ENCODE peak calls at places on chromosomes 6 and 20, in four cellular contexts. I is HEK293T, D is HepG2, Y is GM12878. W is an unnamed sample.

GRCh38 chr6:146598785-146599405 is at the start of gene ADGB:
- DNase-seq in D (peak; percentile 36), I (peak; percentile 87), Y (no peak), W (peak; percentile 69)

GRCh38 chr20:20956586-20956985 is 149.6 kb downstream of the LINC00237 start:
- DNase-seq in Y (no peak), D (no peak), I (no peak), W (no peak)

GRCh38 chr20:58895099-58895795 is 42.7 kb downstream of the GNAS start:
- DNase-seq in D (no peak), Y (no peak), I (no peak), W (no peak)

GRCh38 chr6:63452117-63452516 is 120.2 kb upstream of the LOC128125822 start:
- DNase-seq in Y (no peak), D (peak; percentile 93), I (no peak), W (no peak)

GRCh38 chr20:10605547-10606195 is 68.1 kb downstream of the JAG1 start:
- DNase-seq in D (no peak), Y (no peak), I (no peak), W (no peak)

GRCh38 chr6:151409260-151409659 is 17.9 kb upstream of the ZBTB2 start:
- DNase-seq in Y (no peak), I (no peak), D (no peak), W (no peak)

GRCh38 chr6:151018911-151019795 is 153.7 kb downstream of the MTHFD1L start:
- DNase-seq in D (no peak), Y (no peak), I (no peak), W (no peak)

GRCh38 chr6:26187981-26188635 is 100.9 kb downstream of the HFE start:
- DNase-seq in I (no peak), D (peak; percentile 76), Y (no peak), W (peak; percentile 91)

GRCh38 chr6:43093361-43094289 is 17.5 kb downstream of the PTK7 start:
- DNase-seq in I (no peak), D (peak; percentile 93), Y (no peak), W (peak; percentile 87)

GRCh38 chr20:3935295-3935955 is 46.2 kb downstream of the PANK2 start:
- DNase-seq in D (no peak), I (no peak), Y (no peak), W (no peak)

GRCh38 chr6:146191600-146191999 is 162.7 kb downstream of the GRM1 start:
- DNase-seq in Y (no peak), D (no peak), I (no peak), W (no peak)

GRCh38 chr20:17835240-17835940 is 133.2 kb downstream of the SNX5 start:
- DNase-seq in D (no peak), Y (no peak), I (no peak), W (no peak)

DNA sequence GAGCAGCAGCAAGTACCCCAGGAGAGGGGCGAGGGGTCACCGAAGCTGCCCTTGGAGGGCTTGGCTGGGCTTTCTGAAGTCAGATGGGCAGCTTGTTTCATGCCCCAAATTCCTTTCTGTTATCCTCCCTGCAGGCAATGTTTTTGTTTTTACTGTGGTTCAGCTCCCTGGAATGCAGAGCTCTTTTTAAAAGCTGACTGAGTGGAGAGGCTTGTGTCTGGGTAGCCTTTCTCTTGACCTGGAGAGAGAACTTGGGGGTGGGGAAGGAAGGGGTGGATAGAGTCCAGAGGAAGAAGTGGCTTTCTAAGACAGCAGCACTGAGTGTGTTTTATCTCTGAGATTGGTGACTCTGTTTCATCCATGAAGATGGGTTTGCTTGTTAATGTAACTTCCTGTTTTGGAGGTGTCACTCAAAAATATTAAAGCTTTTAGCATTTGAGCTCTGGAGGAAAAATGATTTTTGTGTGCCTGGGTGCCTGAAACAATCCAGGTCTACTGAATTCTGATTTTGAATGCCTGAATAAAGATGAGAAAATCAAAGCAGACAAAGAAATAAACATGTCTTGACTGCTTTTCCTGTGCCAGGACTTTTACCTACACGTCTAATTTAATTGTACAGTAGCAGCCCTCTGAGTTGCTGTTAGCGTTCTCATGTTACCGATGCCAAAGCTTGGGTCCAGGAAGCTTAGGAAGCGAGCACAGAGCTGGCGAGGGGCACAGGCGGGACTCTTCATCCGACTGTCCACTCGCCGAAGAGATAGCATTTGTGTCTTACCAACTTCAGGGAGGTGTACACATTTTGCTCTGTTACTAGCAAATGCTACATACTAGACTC is 78.2 kb upstream of the EEF1E1 start:
- DNase-seq in Y (no peak), D (no peak), I (no peak), W (no peak)
- TF ChIP-seq FOXK2 in Y (no peak), D (no peak), I (no peak), W (no peak)

DNA sequence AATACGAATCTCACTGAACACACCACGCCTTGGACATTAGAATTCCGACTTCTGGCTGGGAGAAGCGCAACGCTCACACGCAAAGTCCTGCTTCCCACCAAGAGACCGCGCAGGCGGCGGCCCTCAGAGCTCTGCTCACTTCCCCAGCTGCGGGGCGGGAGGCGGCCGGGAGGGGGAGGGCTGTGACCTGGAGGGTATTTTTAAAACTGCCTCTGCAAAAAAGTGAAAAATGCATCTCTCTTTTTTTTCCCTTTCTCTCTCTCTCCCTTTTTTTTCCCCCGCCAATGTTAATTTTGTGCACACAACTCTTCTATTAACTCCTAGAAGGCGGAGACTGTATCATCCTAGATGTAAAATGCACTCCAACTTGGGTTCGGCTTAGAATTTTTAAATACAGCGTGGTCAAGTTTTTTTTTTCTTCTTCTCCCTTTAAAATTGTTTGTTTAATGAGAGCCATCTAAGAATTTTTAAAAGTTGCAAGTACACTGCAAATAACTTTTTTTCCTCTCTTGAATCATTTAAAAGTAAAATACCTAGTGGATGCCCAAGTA is 66.4 kb downstream of the STX11 start:
- DNase-seq in D (no peak), Y (no peak), I (peak; percentile 83), W (peak; percentile 78)
- TF ChIP-seq FOXK2 in D (no peak), Y (no peak), I (no peak), W (no peak)

GRCh38 chr6:21885532-21886089 is 292.1 kb downstream of the SOX4 start:
- DNase-seq in Y (no peak), D (no peak), I (no peak), W (no peak)
- TF ChIP-seq FOXK2 in Y (no peak), D (no peak), I (no peak), W (no peak)

GRCh38 chr6:35041086-35041855 is 99.9 kb downstream of the TCP11 start:
- DNase-seq in D (no peak), Y (no peak), I (no peak), W (no peak)

GRCh38 chr6:35044145-35044745 is 96.9 kb downstream of the TCP11 start:
- DNase-seq in Y (no peak), I (no peak), D (no peak), W (no peak)

GRCh38 chr6:35042041-35042440 is 99.1 kb downstream of the TCP11 start:
- DNase-seq in Y (no peak), I (no peak), D (no peak), W (no peak)

GRCh38 chr6:35043381-35043780 is 97.8 kb downstream of the TCP11 start:
- DNase-seq in D (no peak), Y (no peak), I (no peak), W (no peak)

GRCh38 chr6:35042451-35042850 is 98.7 kb downstream of the TCP11 start:
- DNase-seq in I (no peak), Y (no peak), D (no peak), W (no peak)
- TF ChIP-seq FOXK2 in I (no peak), Y (no peak), D (no peak), W (no peak)

GRCh38 chr6:46219661-46220060 is 48.9 kb upstream of the ENPP5 start:
- DNase-seq in I (no peak), Y (no peak), D (no peak), W (no peak)
- TF ChIP-seq FOXK2 in I (no peak), Y (no peak), D (no peak), W (no peak)

W was measured in K562.